ENCODE peak calls at places on chromosome 4, in eight cellular contexts. R, N, J, B, S, I, T and Y are unnamed samples.

GRCh38 chr4:26992657-26993361 is 132.2 kb downstream of the STIM2 start:
- DNase-seq in R (no peak), N (no peak), J (no peak), B (no peak), S (no peak), I (no peak), T (peak; percentile 95), Y (no peak)

GRCh38 chr4:38354421-38354820 is 309.6 kb upstream of the KLF3 start:
- DNase-seq in R (no peak), N (no peak), J (no peak), B (no peak), S (no peak), I (no peak), T (no peak), Y (no peak)

GRCh38 chr4:59664771-59665170 is 1535.4 kb upstream of the ADGRL3 start:
- DNase-seq in R (no peak), N (no peak), J (no peak), B (peak; percentile 72), S (no peak), I (no peak), T (no peak), Y (no peak)

GRCh38 chr4:101306764-101307615 is 40.3 kb downstream of the PPP3CA start:
- DNase-seq in R (no peak), N (no peak), J (no peak), B (no peak), S (no peak), I (no peak), T (peak; percentile 19), Y (no peak)

GRCh38 chr4:69875986-69876542 is 16.1 kb upstream of the SULT1E1 start:
- DNase-seq in R (no peak), N (no peak), J (no peak), B (no peak), S (no peak), I (no peak), T (no peak), Y (no peak)

GRCh38 chr4:140344111-140344510 is 29.3 kb upstream of the SCOC start:
- DNase-seq in R (no peak), N (no peak), J (no peak), B (no peak), S (no peak), I (no peak), T (peak; percentile 50), Y (no peak)

GRCh38 chr4:55654131-55654530 is 18.0 kb upstream of the NMU start:
- DNase-seq in R (no peak), N (no peak), J (no peak), B (no peak), S (no peak), I (no peak), T (no peak), Y (no peak)

GRCh38 chr4:152454398-152455011 is 81.4 kb downstream of the FBXW7 start:
- DNase-seq in R (no peak), N (no peak), J (no peak), B (no peak), S (no peak), I (peak; percentile 51), T (peak; percentile 51), Y (peak; percentile 29)

GRCh38 chr4:108512615-108513505 is 107.5 kb upstream of the RPL34 start:
- DNase-seq in R (no peak), N (no peak), J (no peak), B (peak; percentile 42), S (peak; percentile 14), I (peak; percentile 34), T (peak; percentile 56), Y (no peak)

GRCh38 chr4:112633477-112634235 is 3.1 kb downstream of the ZGRF1 start:
- DNase-seq in R (no peak), N (no peak), J (no peak), B (peak; percentile 6), S (no peak), I (peak; percentile 40), T (peak; percentile 70), Y (peak; percentile 13)

GRCh38 chr4:177185579-177185978 is 124.1 kb upstream of the NEIL3 start:
- DNase-seq in R (no peak), N (no peak), J (no peak), B (no peak), S (no peak), I (no peak), T (no peak), Y (no peak)

GRCh38 chr4:173990879-173991231 is 292.6 kb downstream of the FBXO8 start:
- DNase-seq in R (no peak), N (no peak), J (no peak), B (no peak), S (peak; percentile 76), I (peak; percentile 47), T (peak; percentile 77), Y (no peak)